ENCODE peak calls at places on chromosomes 5 and 9, in ten cellular contexts. One of them, this sample, is unnamed.

GRCh38 chr5:149944666-149945065 is at the start of gene PDE6A:
- DNase-seq in upper lobe of right lung: no peak
- DNase-seq in foreskin fibroblast: no peak
- DNase-seq in mesothelial cell of epicardium: no peak
- DNase-seq in CD14-positive monocyte: no peak
- DNase-seq in endothelial cell: no peak
- DNase-seq in activated CD8-positive, alpha-beta T cell treated with anti-CD3 and anti-CD28 coated beads for 36 hours: no peak
- DNase-seq in neural progenitor cell: no peak
- DNase-seq in cardiac muscle cell: no peak
- DNase-seq in endothelial cell of umbilical vein: no peak
- DNase-seq in this sample: no peak

GRCh38 chr5:16156152-16156551 is 23.4 kb downstream of the MARCHF11 start:
- DNase-seq in upper lobe of right lung: no peak
- DNase-seq in foreskin fibroblast: no peak
- DNase-seq in mesothelial cell of epicardium: no peak
- DNase-seq in CD14-positive monocyte: no peak
- DNase-seq in endothelial cell: no peak
- DNase-seq in activated CD8-positive, alpha-beta T cell treated with anti-CD3 and anti-CD28 coated beads for 36 hours: no peak
- DNase-seq in neural progenitor cell: no peak
- DNase-seq in cardiac muscle cell: no peak
- DNase-seq in endothelial cell of umbilical vein: no peak
- DNase-seq in this sample: no peak

GRCh38 chr5:54063817-54064216 is 246.6 kb downstream of the ARL15 start:
- DNase-seq in upper lobe of right lung: no peak
- DNase-seq in foreskin fibroblast: peak
- DNase-seq in mesothelial cell of epicardium: no peak
- DNase-seq in CD14-positive monocyte: no peak
- DNase-seq in endothelial cell: no peak
- DNase-seq in activated CD8-positive, alpha-beta T cell treated with anti-CD3 and anti-CD28 coated beads for 36 hours: no peak
- DNase-seq in neural progenitor cell: no peak
- DNase-seq in cardiac muscle cell: no peak
- DNase-seq in endothelial cell of umbilical vein: no peak
- DNase-seq in this sample: no peak

GRCh38 chr9:129885018-129885669 is 49.9 kb downstream of the USP20 start:
- DNase-seq in upper lobe of right lung: peak
- DNase-seq in foreskin fibroblast: peak
- DNase-seq in mesothelial cell of epicardium: no peak
- DNase-seq in CD14-positive monocyte: peak
- DNase-seq in endothelial cell: no peak
- DNase-seq in activated CD8-positive, alpha-beta T cell treated with anti-CD3 and anti-CD28 coated beads for 36 hours: peak
- DNase-seq in neural progenitor cell: peak
- DNase-seq in cardiac muscle cell: no peak
- DNase-seq in endothelial cell of umbilical vein: peak
- DNase-seq in this sample: no peak

GRCh38 chr5:123754903-123755302 is 242.9 kb downstream of the CSNK1G3 start:
- DNase-seq in upper lobe of right lung: no peak
- DNase-seq in foreskin fibroblast: peak
- DNase-seq in mesothelial cell of epicardium: no peak
- DNase-seq in CD14-positive monocyte: no peak
- DNase-seq in endothelial cell: no peak
- DNase-seq in activated CD8-positive, alpha-beta T cell treated with anti-CD3 and anti-CD28 coated beads for 36 hours: no peak
- DNase-seq in neural progenitor cell: no peak
- DNase-seq in cardiac muscle cell: peak
- DNase-seq in endothelial cell of umbilical vein: no peak
- DNase-seq in this sample: no peak

GRCh38 chr9:11199335-11199734 is 586.5 kb upstream of the PTPRD start:
- DNase-seq in upper lobe of right lung: no peak
- DNase-seq in foreskin fibroblast: no peak
- DNase-seq in mesothelial cell of epicardium: no peak
- DNase-seq in CD14-positive monocyte: no peak
- DNase-seq in endothelial cell: no peak
- DNase-seq in activated CD8-positive, alpha-beta T cell treated with anti-CD3 and anti-CD28 coated beads for 36 hours: no peak
- DNase-seq in neural progenitor cell: peak
- DNase-seq in cardiac muscle cell: no peak
- DNase-seq in endothelial cell of umbilical vein: no peak
- DNase-seq in this sample: no peak

GRCh38 chr5:143343042-143343441 is 60.4 kb downstream of the NR3C1 start:
- DNase-seq in upper lobe of right lung: no peak
- DNase-seq in foreskin fibroblast: no peak
- DNase-seq in mesothelial cell of epicardium: no peak
- DNase-seq in CD14-positive monocyte: no peak
- DNase-seq in endothelial cell: no peak
- DNase-seq in activated CD8-positive, alpha-beta T cell treated with anti-CD3 and anti-CD28 coated beads for 36 hours: no peak
- DNase-seq in neural progenitor cell: peak
- DNase-seq in cardiac muscle cell: no peak
- DNase-seq in endothelial cell of umbilical vein: no peak
- DNase-seq in this sample: no peak

GRCh38 chr9:6869081-6869948 is 111.5 kb downstream of the KDM4C start:
- DNase-seq in upper lobe of right lung: no peak
- DNase-seq in foreskin fibroblast: peak
- DNase-seq in mesothelial cell of epicardium: no peak
- DNase-seq in CD14-positive monocyte: no peak
- DNase-seq in endothelial cell: no peak
- DNase-seq in activated CD8-positive, alpha-beta T cell treated with anti-CD3 and anti-CD28 coated beads for 36 hours: peak
- DNase-seq in neural progenitor cell: no peak
- DNase-seq in cardiac muscle cell: peak
- DNase-seq in endothelial cell of umbilical vein: no peak
- DNase-seq in this sample: no peak

GRCh38 chr5:111929892-111930291 is 172.9 kb upstream of the NREP start:
- DNase-seq in upper lobe of right lung: no peak
- DNase-seq in foreskin fibroblast: peak
- DNase-seq in mesothelial cell of epicardium: no peak
- DNase-seq in CD14-positive monocyte: peak
- DNase-seq in endothelial cell: no peak
- DNase-seq in activated CD8-positive, alpha-beta T cell treated with anti-CD3 and anti-CD28 coated beads for 36 hours: no peak
- DNase-seq in neural progenitor cell: no peak
- DNase-seq in cardiac muscle cell: no peak
- DNase-seq in endothelial cell of umbilical vein: no peak
- DNase-seq in this sample: no peak

GRCh38 chr5:103424008-103424407 is 138.6 kb downstream of the NUDT12 start:
- DNase-seq in upper lobe of right lung: no peak
- DNase-seq in foreskin fibroblast: peak
- DNase-seq in mesothelial cell of epicardium: no peak
- DNase-seq in CD14-positive monocyte: no peak
- DNase-seq in endothelial cell: no peak
- DNase-seq in activated CD8-positive, alpha-beta T cell treated with anti-CD3 and anti-CD28 coated beads for 36 hours: no peak
- DNase-seq in neural progenitor cell: no peak
- DNase-seq in cardiac muscle cell: no peak
- DNase-seq in endothelial cell of umbilical vein: no peak
- DNase-seq in this sample: no peak

GRCh38 chr9:99964336-99964735 is 57.9 kb downstream of the STX17 start:
- DNase-seq in upper lobe of right lung: no peak
- DNase-seq in foreskin fibroblast: no peak
- DNase-seq in mesothelial cell of epicardium: no peak
- DNase-seq in CD14-positive monocyte: no peak
- DNase-seq in endothelial cell: no peak
- DNase-seq in activated CD8-positive, alpha-beta T cell treated with anti-CD3 and anti-CD28 coated beads for 36 hours: no peak
- DNase-seq in neural progenitor cell: no peak
- DNase-seq in cardiac muscle cell: no peak
- DNase-seq in endothelial cell of umbilical vein: no peak
- DNase-seq in this sample: no peak

GRCh38 chr5:170783498-170784247 is at the start of gene GABRP:
- DNase-seq in upper lobe of right lung: no peak
- DNase-seq in foreskin fibroblast: no peak
- DNase-seq in mesothelial cell of epicardium: no peak
- DNase-seq in CD14-positive monocyte: no peak
- DNase-seq in endothelial cell: no peak
- DNase-seq in activated CD8-positive, alpha-beta T cell treated with anti-CD3 and anti-CD28 coated beads for 36 hours: no peak
- DNase-seq in neural progenitor cell: no peak
- DNase-seq in cardiac muscle cell: no peak
- DNase-seq in endothelial cell of umbilical vein: no peak
- DNase-seq in this sample: no peak

DNA sequence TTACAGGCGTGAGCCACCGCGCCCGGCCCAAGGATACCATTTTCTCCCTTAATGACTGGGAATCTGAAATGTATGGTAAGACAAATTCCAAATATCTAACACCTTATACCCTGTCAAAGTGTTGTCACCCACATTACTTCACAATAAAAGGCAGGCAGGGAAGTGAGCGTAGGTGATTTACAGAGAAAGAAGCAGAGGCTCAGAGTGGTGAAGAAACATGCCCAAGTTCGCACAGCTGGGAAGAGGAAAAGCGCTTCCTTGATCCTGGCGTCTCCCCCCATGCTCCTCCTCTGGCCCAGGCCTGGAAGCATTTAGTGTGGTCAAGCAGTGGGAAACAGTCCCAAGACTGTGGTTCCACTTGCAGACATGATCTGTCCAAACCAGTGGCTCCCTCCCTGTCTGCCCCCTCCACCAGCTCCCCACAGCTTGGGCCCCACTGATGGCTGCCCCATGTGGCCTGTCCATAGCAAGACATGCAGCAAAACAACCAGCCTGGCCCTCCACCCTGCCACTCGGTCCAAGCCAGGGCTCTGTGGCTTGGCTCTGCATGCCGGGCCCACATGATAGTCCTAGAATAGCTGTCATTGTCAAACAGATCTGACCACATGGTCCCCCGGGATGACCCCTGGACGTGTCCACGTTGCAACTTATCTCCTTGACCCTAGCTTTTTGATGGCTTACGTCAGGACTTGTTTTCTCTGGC is 107.2 kb downstream of the TTLL11 start:
- DNase-seq in upper lobe of right lung: no peak
- DNase-seq in foreskin fibroblast: peak
- DNase-seq in mesothelial cell of epicardium: no peak
- DNase-seq in CD14-positive monocyte: no peak
- DNase-seq in endothelial cell: no peak
- DNase-seq in activated CD8-positive, alpha-beta T cell treated with anti-CD3 and anti-CD28 coated beads for 36 hours: no peak
- DNase-seq in neural progenitor cell: no peak
- DNase-seq in cardiac muscle cell: no peak
- DNase-seq in endothelial cell of umbilical vein: no peak
- DNase-seq in this sample: no peak
- TF ChIP-seq CTCF in upper lobe of right lung: no peak
- TF ChIP-seq CTCF in foreskin fibroblast: no peak
- TF ChIP-seq CTCF in mesothelial cell of epicardium: no peak
- TF ChIP-seq CTCF in CD14-positive monocyte: no peak
- TF ChIP-seq CTCF in endothelial cell: no peak
- TF ChIP-seq CTCF in activated CD8-positive, alpha-beta T cell treated with anti-CD3 and anti-CD28 coated beads for 36 hours: no peak
- TF ChIP-seq CTCF in neural progenitor cell: peak
- TF ChIP-seq CTCF in cardiac muscle cell: peak
- TF ChIP-seq CTCF in endothelial cell of umbilical vein: no peak
- TF ChIP-seq CTCF in this sample: peak

DNA sequence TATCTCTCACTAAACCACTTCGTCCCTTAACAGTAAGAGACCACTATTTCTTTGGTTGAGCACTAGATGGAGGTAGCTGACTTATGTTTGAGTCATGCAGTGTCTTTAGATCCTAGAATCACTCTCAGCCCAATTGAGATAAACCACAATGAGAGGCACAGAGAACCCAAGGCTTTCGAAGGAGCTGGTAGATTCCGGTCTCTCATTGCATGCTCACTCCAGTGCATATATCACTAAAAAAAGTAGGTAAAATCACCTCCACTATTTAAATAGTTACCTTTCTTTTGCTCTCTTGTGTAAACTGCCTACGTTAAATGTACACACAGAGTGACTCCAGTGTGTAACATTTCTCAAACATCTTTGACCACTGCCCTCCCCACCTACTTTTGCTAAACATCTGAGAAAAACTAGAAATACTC is 27.6 kb downstream of the ACTL7A start:
- DNase-seq in upper lobe of right lung: no peak
- DNase-seq in foreskin fibroblast: peak
- DNase-seq in mesothelial cell of epicardium: no peak
- DNase-seq in CD14-positive monocyte: no peak
- DNase-seq in endothelial cell: no peak
- DNase-seq in activated CD8-positive, alpha-beta T cell treated with anti-CD3 and anti-CD28 coated beads for 36 hours: no peak
- DNase-seq in neural progenitor cell: peak
- DNase-seq in cardiac muscle cell: peak
- DNase-seq in endothelial cell of umbilical vein: peak
- DNase-seq in this sample: no peak
- TF ChIP-seq CTCF in upper lobe of right lung: no peak
- TF ChIP-seq CTCF in foreskin fibroblast: peak
- TF ChIP-seq CTCF in mesothelial cell of epicardium: no peak
- TF ChIP-seq CTCF in CD14-positive monocyte: no peak
- TF ChIP-seq CTCF in endothelial cell: no peak
- TF ChIP-seq CTCF in activated CD8-positive, alpha-beta T cell treated with anti-CD3 and anti-CD28 coated beads for 36 hours: no peak
- TF ChIP-seq CTCF in neural progenitor cell: peak
- TF ChIP-seq CTCF in cardiac muscle cell: peak
- TF ChIP-seq CTCF in endothelial cell of umbilical vein: no peak
- TF ChIP-seq CTCF in this sample: peak

GRCh38 chr9:25677301-25678146 is 720 bp downstream of the TUSC1 start:
- DNase-seq in upper lobe of right lung: peak
- DNase-seq in foreskin fibroblast: peak
- DNase-seq in mesothelial cell of epicardium: no peak
- DNase-seq in CD14-positive monocyte: peak
- DNase-seq in endothelial cell: peak
- DNase-seq in activated CD8-positive, alpha-beta T cell treated with anti-CD3 and anti-CD28 coated beads for 36 hours: peak
- DNase-seq in neural progenitor cell: peak
- DNase-seq in cardiac muscle cell: peak
- DNase-seq in endothelial cell of umbilical vein: peak
- DNase-seq in this sample: peak

GRCh38 chr9:25681270-25681669 is 3.0 kb upstream of the TUSC1 start:
- DNase-seq in upper lobe of right lung: no peak
- DNase-seq in foreskin fibroblast: peak
- DNase-seq in mesothelial cell of epicardium: no peak
- DNase-seq in CD14-positive monocyte: no peak
- DNase-seq in endothelial cell: no peak
- DNase-seq in activated CD8-positive, alpha-beta T cell treated with anti-CD3 and anti-CD28 coated beads for 36 hours: no peak
- DNase-seq in neural progenitor cell: no peak
- DNase-seq in cardiac muscle cell: no peak
- DNase-seq in endothelial cell of umbilical vein: no peak
- DNase-seq in this sample: no peak

GRCh38 chr9:25678846-25679360 is 659 bp upstream of the TUSC1 start:
- DNase-seq in upper lobe of right lung: no peak
- DNase-seq in foreskin fibroblast: no peak
- DNase-seq in mesothelial cell of epicardium: no peak
- DNase-seq in CD14-positive monocyte: no peak
- DNase-seq in endothelial cell: no peak
- DNase-seq in activated CD8-positive, alpha-beta T cell treated with anti-CD3 and anti-CD28 coated beads for 36 hours: no peak
- DNase-seq in neural progenitor cell: no peak
- DNase-seq in cardiac muscle cell: no peak
- DNase-seq in endothelial cell of umbilical vein: peak
- DNase-seq in this sample: no peak

GRCh38 chr9:25678147-25678666 is at the start of gene TUSC1:
- DNase-seq in upper lobe of right lung: peak
- DNase-seq in foreskin fibroblast: peak
- DNase-seq in mesothelial cell of epicardium: no peak
- DNase-seq in CD14-positive monocyte: no peak
- DNase-seq in endothelial cell: peak
- DNase-seq in activated CD8-positive, alpha-beta T cell treated with anti-CD3 and anti-CD28 coated beads for 36 hours: peak
- DNase-seq in neural progenitor cell: peak
- DNase-seq in cardiac muscle cell: peak
- DNase-seq in endothelial cell of umbilical vein: peak
- DNase-seq in this sample: no peak
- TF ChIP-seq CTCF in upper lobe of right lung: no peak
- TF ChIP-seq CTCF in foreskin fibroblast: no peak
- TF ChIP-seq CTCF in mesothelial cell of epicardium: no peak
- TF ChIP-seq CTCF in CD14-positive monocyte: no peak
- TF ChIP-seq CTCF in endothelial cell: no peak
- TF ChIP-seq CTCF in activated CD8-positive, alpha-beta T cell treated with anti-CD3 and anti-CD28 coated beads for 36 hours: no peak
- TF ChIP-seq CTCF in neural progenitor cell: no peak
- TF ChIP-seq CTCF in cardiac muscle cell: no peak
- TF ChIP-seq CTCF in endothelial cell of umbilical vein: no peak
- TF ChIP-seq CTCF in this sample: no peak

DNA sequence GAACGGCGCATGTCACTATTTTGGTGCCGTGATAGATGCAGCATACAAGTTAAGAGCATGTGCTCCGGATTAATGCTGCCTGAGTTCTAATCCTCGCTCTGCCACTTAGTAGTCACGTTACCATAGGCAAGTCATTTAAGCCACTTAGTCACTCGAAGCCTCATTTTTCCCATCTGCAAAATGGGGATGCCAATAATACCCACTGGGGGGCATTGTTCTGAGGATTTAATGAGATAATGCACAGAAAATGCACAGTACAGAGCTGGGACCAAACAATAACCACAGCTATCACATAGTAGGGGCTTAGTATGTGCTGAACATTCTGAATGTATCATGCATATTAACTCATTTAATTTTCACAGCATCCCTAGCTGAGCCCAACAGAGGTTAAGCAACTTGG is 9.1 kb downstream of the NIPAL4 start:
- DNase-seq in upper lobe of right lung: no peak
- DNase-seq in foreskin fibroblast: no peak
- DNase-seq in mesothelial cell of epicardium: no peak
- DNase-seq in CD14-positive monocyte: no peak
- DNase-seq in endothelial cell: no peak
- DNase-seq in activated CD8-positive, alpha-beta T cell treated with anti-CD3 and anti-CD28 coated beads for 36 hours: no peak
- DNase-seq in neural progenitor cell: no peak
- DNase-seq in cardiac muscle cell: no peak
- DNase-seq in endothelial cell of umbilical vein: no peak
- DNase-seq in this sample: no peak
- TF ChIP-seq CTCF in upper lobe of right lung: no peak
- TF ChIP-seq CTCF in foreskin fibroblast: no peak
- TF ChIP-seq CTCF in mesothelial cell of epicardium: peak
- TF ChIP-seq CTCF in CD14-positive monocyte: no peak
- TF ChIP-seq CTCF in endothelial cell: no peak
- TF ChIP-seq CTCF in activated CD8-positive, alpha-beta T cell treated with anti-CD3 and anti-CD28 coated beads for 36 hours: no peak
- TF ChIP-seq CTCF in neural progenitor cell: no peak
- TF ChIP-seq CTCF in cardiac muscle cell: no peak
- TF ChIP-seq CTCF in endothelial cell of umbilical vein: no peak
- TF ChIP-seq CTCF in this sample: no peak